ENCODE peak calls at places on chromosomes 16 and 17, in six cellular contexts. I is aorta; N is mucosa of descending colon; H is heart left ventricle; E is SK-N-SH; L is CD4-positive, CD25-positive, alpha-beta regulatory T cell. B is an unnamed sample.

GRCh38 chr17:19897108-19897854 is 29.5 kb upstream of the ULK2 start:
- DNase-seq in I (no peak), N (peak; percentile 76), H (peak; percentile 42), E (no peak), L (no peak), B (no peak)

GRCh38 chr17:62819511-62820221 is 11.6 kb upstream of the MARCHF10 start:
- DNase-seq in I (peak; percentile 85), N (no peak), H (peak; percentile 58), E (peak; percentile 56), L (no peak), B (no peak)

GRCh38 chr17:8951210-8951609 is 14.3 kb downstream of the PIK3R5 start:
- DNase-seq in I (no peak), N (no peak), H (no peak), E (no peak), L (no peak), B (no peak)

GRCh38 chr17:75159196-75160031 is 5.1 kb upstream of the JPT1 start:
- DNase-seq in I (no peak), N (no peak), H (no peak), E (no peak), L (no peak), B (no peak)

GRCh38 chr16:46790599-46791270 is 40.2 kb downstream of the C16orf87 start:
- DNase-seq in I (no peak), N (no peak), H (no peak), E (no peak), L (no peak), B (no peak)

GRCh38 chr16:73204359-73205152 is 156.6 kb upstream of the ZFHX3 start:
- DNase-seq in I (no peak), N (peak; percentile 59), H (no peak), E (no peak), L (no peak), B (no peak)

GRCh38 chr17:16917995-16918394 is 53.9 kb downstream of the TNFRSF13B start:
- DNase-seq in I (peak; percentile 43), N (no peak), H (no peak), E (no peak), L (no peak), B (no peak)

GRCh38 chr17:5468075-5468473 is 708 bp downstream of the DHX33 start:
- DNase-seq in I (no peak), N (no peak), H (no peak), E (peak; percentile 36), L (peak; percentile 27), B (no peak)

GRCh38 chr16:9364721-9365693 is 273.6 kb downstream of the HAPSTR1 start:
- DNase-seq in I (peak; percentile 86), N (no peak), H (peak; percentile 89), E (peak; percentile 33), L (no peak), B (no peak)

DNA sequence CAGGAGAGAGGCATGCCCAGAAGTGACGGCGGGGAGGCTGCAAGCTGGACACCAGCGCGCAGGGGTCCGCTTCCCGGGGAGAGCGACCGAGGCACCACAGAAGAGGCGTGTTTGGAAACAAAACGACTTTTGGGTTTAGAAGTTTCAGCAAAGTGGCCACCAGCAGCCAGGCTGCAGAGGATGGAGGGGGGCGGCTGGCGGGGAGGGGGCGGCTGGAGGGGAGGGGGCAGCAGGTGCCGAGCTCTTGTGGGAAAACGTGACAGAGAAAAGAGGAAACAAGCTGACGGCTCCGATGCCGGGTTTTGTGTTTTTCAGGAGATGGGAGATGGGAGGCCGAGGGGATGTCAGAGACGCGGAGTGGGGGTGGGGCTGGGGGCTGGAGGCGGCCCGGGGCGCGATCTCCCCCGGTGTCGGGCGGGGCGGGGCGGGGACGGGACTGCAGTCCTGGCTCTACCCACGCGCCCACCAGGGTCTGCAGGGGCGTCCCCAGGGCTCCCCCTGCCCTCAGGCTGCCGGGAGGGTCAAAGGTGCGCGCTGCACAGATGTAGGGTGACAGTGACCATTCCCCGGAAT is 32.1 kb upstream of the RPH3AL start:
- DNase-seq in I (peak; percentile 70), N (no peak), H (peak; percentile 47), E (no peak), L (no peak), B (no peak)
- H3K4me3 ChIP-seq in I (no peak overlapping the region), N (no peak overlapping the region), H (peak overlapping the region; percentile 49), E (no peak overlapping the region), L (no peak overlapping the region), B (no peak overlapping the region)

GRCh38 chr17:57862990-57863667 is 13.3 kb upstream of the MRPS23 start:
- DNase-seq in I (peak; percentile 71), N (peak; percentile 16), H (peak; percentile 26), E (peak; percentile 64), L (no peak), B (no peak)
- H3K4me3 ChIP-seq in I (no peak overlapping the region), N (no peak overlapping the region), H (no peak overlapping the region), E (no peak overlapping the region), L (no peak overlapping the region), B (no peak overlapping the region)

GRCh38 chr17:39926135-39926587 is 1.2 kb downstream of the ORMDL3 start:
- DNase-seq in I (no peak), N (no peak), H (no peak), E (no peak), L (no peak), B (no peak)
- H3K4me3 ChIP-seq in I (peak overlapping the region; percentile 76), N (no peak overlapping the region), H (no peak overlapping the region), E (peak overlapping the region; percentile 92), L (peak overlapping the region; percentile 89), B (peak overlapping the region; percentile 87)

DNA sequence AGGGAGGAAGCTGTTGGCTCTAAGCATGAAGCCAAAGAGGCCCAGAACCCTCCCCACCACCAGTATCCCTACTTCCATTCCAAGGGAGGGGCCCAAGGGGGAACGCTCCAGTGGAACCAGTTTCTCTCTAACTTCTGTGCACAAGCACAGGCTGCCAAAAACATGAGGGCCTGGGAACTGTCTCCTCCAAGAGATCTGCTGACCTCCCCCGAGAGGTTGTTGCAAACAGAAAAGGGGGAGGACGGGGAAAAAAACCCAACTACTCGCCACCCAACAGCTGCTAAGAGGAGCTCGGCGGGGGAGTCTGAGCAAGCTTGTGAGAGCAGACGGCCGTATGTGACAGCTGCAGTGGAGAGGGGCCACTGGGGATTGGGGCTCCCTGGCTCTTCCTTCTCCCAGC is 15.7 kb upstream of the SLC35B1 start:
- DNase-seq in I (no peak), N (no peak), H (peak; percentile 91), E (no peak), L (no peak), B (no peak)
- H3K4me3 ChIP-seq in I (no peak overlapping the region), N (no peak overlapping the region), H (no peak overlapping the region), E (no peak overlapping the region), L (no peak overlapping the region), B (no peak overlapping the region)

B was measured in GM12865.